ENCODE peak calls at places on chromosomes 3 and 15, in six cellular contexts. X, M, H, V, Y and C are unnamed samples.

GRCh38 chr15:88401972-88402656 is 65.1 kb downstream of the MRPL46 start:
- DNase-seq in Y (peak), H (peak), M (peak), X (peak), V (peak), C (peak)

GRCh38 chr3:52248165-52248541 is 2.6 kb downstream of the PPM1M start:
- DNase-seq in M (no peak), Y (no peak), V (no peak), X (peak), H (no peak), C (no peak)

GRCh38 chr3:15387171-15387581 is 40.2 kb downstream of the METTL6 start:
- DNase-seq in Y (no peak), H (no peak), X (no peak), V (no peak), M (no peak), C (no peak)

GRCh38 chr15:68797589-68798377 is 22.9 kb downstream of the ANP32A start:
- DNase-seq in X (peak), Y (no peak), H (no peak), V (no peak), M (no peak), C (no peak)

GRCh38 chr3:194761384-194761783 is 75.7 kb downstream of the FAM43A start:
- DNase-seq in V (no peak), M (no peak), X (no peak), H (no peak), Y (no peak), C (no peak)

GRCh38 chr3:5195605-5196004 is 8.1 kb downstream of the EDEM1 start:
- DNase-seq in M (no peak), X (peak), H (no peak), Y (peak), V (peak), C (no peak)

GRCh38 chr3:120071259-120071658 is 23.0 kb downstream of the GSK3B start:
- DNase-seq in X (no peak), Y (no peak), V (no peak), H (no peak), M (peak), C (no peak)

GRCh38 chr3:11727207-11727606 is 83.5 kb upstream of the VGLL4 start:
- DNase-seq in V (no peak), H (no peak), Y (no peak), X (no peak), M (no peak), C (no peak)

DNA sequence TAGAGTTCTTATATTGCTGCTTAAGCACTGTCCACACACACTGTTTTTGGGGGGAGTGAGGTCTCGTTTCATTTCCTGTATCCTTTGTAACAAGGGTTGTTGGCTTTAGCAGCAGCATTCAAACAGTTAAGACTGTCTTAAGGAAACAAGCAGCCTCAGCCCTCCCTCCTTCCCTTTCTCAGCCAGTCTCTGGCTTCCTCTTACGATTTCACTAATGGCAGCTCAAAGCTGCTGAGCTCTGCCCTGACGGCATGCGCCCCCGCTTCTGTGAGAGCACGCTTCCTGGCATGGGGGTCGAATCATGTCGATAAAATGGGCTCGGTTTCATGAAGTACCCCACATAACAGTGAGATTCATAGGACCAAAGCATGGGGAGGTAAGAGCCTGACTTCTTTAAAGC is 105.0 kb downstream of the KLHL25 start:
- DNase-seq in M (peak), V (peak), X (peak), Y (peak), H (peak), C (peak)
- H3K4me3 ChIP-seq in M (peak), V (peak), X (peak), Y (peak), H (no peak), C (peak)

DNA sequence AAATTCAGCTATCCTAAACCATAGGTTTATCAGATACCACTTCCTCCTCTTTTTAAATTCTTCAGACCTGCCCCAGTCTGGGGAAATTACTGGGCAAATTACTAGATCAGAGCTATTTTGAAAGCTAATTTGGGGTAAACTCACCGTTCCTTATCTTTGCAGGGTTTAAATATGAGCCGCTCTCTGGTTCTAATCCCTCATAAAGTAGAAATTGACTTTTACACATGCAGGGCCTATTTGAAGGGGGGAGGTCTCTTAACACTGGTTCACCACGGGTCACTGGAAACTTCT is 11.0 kb upstream of the MEIS2 start:
- DNase-seq in M (no peak), Y (no peak), X (no peak), H (no peak), V (no peak), C (no peak)
- H3K4me3 ChIP-seq in M (no peak), Y (no peak), X (no peak), H (peak), V (no peak), C (no peak)

GRCh38 chr15:80970018-80970657 is 19.5 kb downstream of the MESD start:
- DNase-seq in H (peak), Y (peak), X (peak), M (peak), V (peak), C (peak)
- H3K4me3 ChIP-seq in H (no peak), Y (no peak), X (no peak), M (no peak), V (no peak), C (no peak)

DNA sequence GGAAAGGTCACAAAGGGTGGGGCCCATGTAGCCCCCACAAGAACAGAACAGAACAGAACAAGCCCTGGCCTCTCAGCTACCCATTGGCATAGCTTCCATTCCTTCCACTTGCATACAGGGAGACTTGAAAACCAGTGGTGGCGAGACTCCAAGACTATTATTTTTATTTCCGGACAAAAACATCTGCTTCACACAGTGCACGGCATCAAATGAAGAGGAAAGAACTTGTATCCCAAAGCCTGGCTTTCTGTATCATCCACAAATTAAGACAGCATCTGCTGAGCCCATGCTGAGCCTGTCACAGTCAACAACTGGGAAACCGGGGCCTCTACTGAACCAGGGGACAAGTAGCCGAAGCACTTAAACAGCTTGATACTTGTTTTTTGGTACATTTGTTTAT is 56.0 kb downstream of the CLEC3B start:
- DNase-seq in H (no peak), X (no peak), Y (no peak), V (no peak), M (no peak), C (peak)
- H3K4me3 ChIP-seq in H (no peak), X (no peak), Y (no peak), V (no peak), M (no peak), C (no peak)

GRCh38 chr3:185729335-185729715 is 95.5 kb downstream of the IGF2BP2 start:
- DNase-seq in X (no peak), H (no peak), V (no peak), M (no peak), Y (peak), C (no peak)
- H3K4me3 ChIP-seq in X (no peak), H (no peak), V (no peak), M (no peak), Y (no peak), C (no peak)

GRCh38 chr3:180871901-180872300 is 40.6 kb upstream of the FXR1 start:
- DNase-seq in X (no peak), Y (no peak), H (no peak), M (no peak), V (no peak), C (no peak)
- H3K4me3 ChIP-seq in X (no peak), Y (no peak), H (no peak), M (no peak), V (no peak), C (no peak)

DNA sequence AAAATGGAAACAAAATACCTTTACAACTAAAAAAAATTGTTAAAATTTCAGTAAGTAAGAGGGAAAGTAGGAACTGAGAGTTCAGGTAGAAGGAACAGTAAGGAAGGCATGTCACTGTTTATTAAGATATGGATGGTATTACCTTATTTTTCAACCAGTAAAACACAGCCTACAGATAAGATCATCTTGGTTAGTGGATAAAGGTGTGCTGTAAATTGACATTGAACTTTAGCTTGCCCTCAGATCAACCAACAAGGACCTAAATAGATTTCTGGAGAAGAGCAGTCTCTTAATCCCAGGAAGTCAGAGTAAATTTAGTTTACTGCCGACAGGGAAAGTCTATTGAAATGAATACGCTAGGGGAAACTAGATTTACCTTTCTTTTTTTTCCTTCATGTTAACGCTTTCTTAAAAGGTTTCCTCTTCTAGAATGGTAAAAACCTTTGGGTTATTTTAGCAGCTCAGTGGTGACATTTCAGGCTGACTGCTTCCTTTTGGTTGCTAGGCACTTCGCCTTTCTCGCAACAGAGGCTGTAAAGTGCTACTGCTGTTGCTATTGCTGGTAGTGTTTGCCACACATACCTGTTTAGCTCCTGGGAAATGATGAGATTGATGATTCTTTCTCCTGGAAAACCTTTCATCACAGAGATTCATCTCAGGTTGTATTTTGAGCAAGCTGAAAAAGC is 12.9 kb downstream of the DZIP3 start:
- DNase-seq in V (no peak), X (no peak), M (peak), H (peak), Y (no peak), C (no peak)
- H3K4me3 ChIP-seq in V (no peak), X (no peak), M (peak), H (no peak), Y (no peak), C (no peak)